ENCODE peak calls at places on chromosomes 2 and 18, in seven cellular contexts. J, W, Q, V, S, L and X are unnamed samples.

GRCh38 chr2:181047829-181048228 is 67.4 kb downstream of the UBE2E3 start:
- DNase-seq in J (no peak), W (no peak), Q (no peak), V (no peak), S (no peak), L (no peak), X (no peak)

GRCh38 chr2:14423145-14423906 is 209.2 kb upstream of the LRATD1 start:
- DNase-seq in J (no peak), W (peak), Q (no peak), V (no peak), S (no peak), L (no peak), X (no peak)

GRCh38 chr2:144607899-144608477 is 88.1 kb upstream of the ZEB2 start:
- DNase-seq in J (peak), W (peak), Q (peak), V (peak), S (peak), L (no peak), X (no peak)

GRCh38 chr2:38634684-38635083 is 31.2 kb upstream of the GALM start:
- DNase-seq in J (no peak), W (peak), Q (no peak), V (peak), S (peak), L (no peak), X (no peak)

GRCh38 chr2:7209776-7210555 is 292.8 kb downstream of the RNF144A start:
- DNase-seq in J (no peak), W (no peak), Q (no peak), V (no peak), S (no peak), L (no peak), X (no peak)

GRCh38 chr18:24027156-24027555 is 12.6 kb downstream of the TTC39C start:
- DNase-seq in J (peak), W (no peak), Q (peak), V (no peak), S (peak), L (no peak), X (no peak)

GRCh38 chr2:241891988-241892298 is 22.4 kb downstream of the RTP5 start:
- DNase-seq in J (no peak), W (no peak), Q (peak), V (no peak), S (no peak), L (no peak), X (no peak)

GRCh38 chr2:180676520-180676919 is 303.9 kb upstream of the UBE2E3 start:
- DNase-seq in J (no peak), W (no peak), Q (no peak), V (no peak), S (no peak), L (no peak), X (no peak)

GRCh38 chr2:49146412-49146811 is 7.9 kb downstream of the FSHR start:
- DNase-seq in J (no peak), W (no peak), Q (no peak), V (no peak), S (no peak), L (no peak), X (no peak)

GRCh38 chr2:62705859-62706720 is 577 bp downstream of the EHBP1 start:
- DNase-seq in J (peak), W (peak), Q (peak), V (peak), S (peak), L (peak), X (peak)

GRCh38 chr2:223050900-223051299 is 1.1 kb upstream of the KCNE4 start:
- DNase-seq in J (no peak), W (no peak), Q (no peak), V (no peak), S (no peak), L (no peak), X (no peak)

GRCh38 chr2:201831469-201831868 is 25.1 kb downstream of the CDK15 start:
- DNase-seq in J (no peak), W (no peak), Q (no peak), V (no peak), S (no peak), L (no peak), X (no peak)

GRCh38 chr2:79355569-79355968 is 157.3 kb upstream of the CTNNA2 start:
- DNase-seq in J (no peak), W (no peak), Q (no peak), V (no peak), S (no peak), L (no peak), X (no peak)

GRCh38 chr18:42801706-42802105 is 313.8 kb downstream of the RIT2 start:
- DNase-seq in J (no peak), W (no peak), Q (no peak), V (no peak), S (no peak), L (no peak), X (no peak)

GRCh38 chr2:144456680-144457079 is 63.2 kb downstream of the ZEB2 start:
- DNase-seq in J (peak), W (peak), Q (peak), V (no peak), S (peak), L (no peak), X (peak)

GRCh38 chr18:65791753-65792152 is 40.9 kb downstream of the CDH7 start:
- DNase-seq in J (no peak), W (no peak), Q (no peak), V (no peak), S (no peak), L (no peak), X (no peak)

GRCh38 chr2:223055836-223056235 is 3.8 kb downstream of the KCNE4 start:
- DNase-seq in J (no peak), W (no peak), Q (no peak), V (no peak), S (no peak), L (no peak), X (no peak)

GRCh38 chr2:145721681-145722080 is 1201.8 kb upstream of the ZEB2 start:
- DNase-seq in J (no peak), W (no peak), Q (no peak), V (no peak), S (no peak), L (no peak), X (no peak)

GRCh38 chr18:6629635-6630140 is 99.8 kb upstream of the ARHGAP28 start:
- DNase-seq in J (no peak), W (no peak), Q (no peak), V (no peak), S (no peak), L (no peak), X (no peak)

GRCh38 chr2:218892693-218893348 is 12.2 kb downstream of the WNT10A start:
- DNase-seq in J (peak), W (peak), Q (peak), V (peak), S (peak), L (peak), X (peak)

GRCh38 chr2:128313076-128313836 is 5.4 kb downstream of the HS6ST1 start:
- DNase-seq in J (no peak), W (peak), Q (peak), V (no peak), S (peak), L (no peak), X (no peak)

GRCh38 chr2:203814661-203815540 is 52.7 kb upstream of the CTLA4 start:
- DNase-seq in J (no peak), W (peak), Q (peak), V (peak), S (peak), L (no peak), X (peak)

GRCh38 chr18:33440011-33440383 is 524 bp downstream of the CCDC178 start:
- DNase-seq in J (peak), W (peak), Q (no peak), V (no peak), S (no peak), L (peak), X (peak)

GRCh38 chr18:40676676-40677075 is 1278.4 kb upstream of the PIK3C3 start:
- DNase-seq in J (no peak), W (no peak), Q (no peak), V (no peak), S (no peak), L (no peak), X (no peak)

GRCh38 chr2:7691961-7692656 is 774.9 kb downstream of the RNF144A start:
- DNase-seq in J (no peak), W (no peak), Q (no peak), V (no peak), S (no peak), L (no peak), X (no peak)

GRCh38 chr18:65567372-65567771 is 183.4 kb upstream of the CDH7 start:
- DNase-seq in J (no peak), W (no peak), Q (no peak), V (no peak), S (peak), L (no peak), X (no peak)

GRCh38 chr2:240817496-240818292 is 2.3 kb downstream of the KIF1A start:
- DNase-seq in J (no peak), W (no peak), Q (peak), V (no peak), S (no peak), L (peak), X (no peak)

GRCh38 chr2:50769416-50769815 is 262.5 kb downstream of the NRXN1 start:
- DNase-seq in J (no peak), W (no peak), Q (no peak), V (no peak), S (no peak), L (no peak), X (no peak)

GRCh38 chr2:145185696-145186095 is 665.8 kb upstream of the ZEB2 start:
- DNase-seq in J (no peak), W (no peak), Q (no peak), V (peak), S (no peak), L (no peak), X (no peak)

GRCh38 chr2:17373041-17373440 is 145.2 kb downstream of the RAD51AP2 start:
- DNase-seq in J (no peak), W (no peak), Q (no peak), V (no peak), S (no peak), L (no peak), X (no peak)

GRCh38 chr18:76476665-76477561 is 18.1 kb downstream of the ZNF516 start:
- DNase-seq in J (no peak), W (peak), Q (no peak), V (no peak), S (peak), L (peak), X (no peak)

GRCh38 chr2:181937473-181937872 is 45.9 kb downstream of the ITPRID2 start:
- DNase-seq in J (peak), W (no peak), Q (no peak), V (no peak), S (peak), L (no peak), X (no peak)

DNA sequence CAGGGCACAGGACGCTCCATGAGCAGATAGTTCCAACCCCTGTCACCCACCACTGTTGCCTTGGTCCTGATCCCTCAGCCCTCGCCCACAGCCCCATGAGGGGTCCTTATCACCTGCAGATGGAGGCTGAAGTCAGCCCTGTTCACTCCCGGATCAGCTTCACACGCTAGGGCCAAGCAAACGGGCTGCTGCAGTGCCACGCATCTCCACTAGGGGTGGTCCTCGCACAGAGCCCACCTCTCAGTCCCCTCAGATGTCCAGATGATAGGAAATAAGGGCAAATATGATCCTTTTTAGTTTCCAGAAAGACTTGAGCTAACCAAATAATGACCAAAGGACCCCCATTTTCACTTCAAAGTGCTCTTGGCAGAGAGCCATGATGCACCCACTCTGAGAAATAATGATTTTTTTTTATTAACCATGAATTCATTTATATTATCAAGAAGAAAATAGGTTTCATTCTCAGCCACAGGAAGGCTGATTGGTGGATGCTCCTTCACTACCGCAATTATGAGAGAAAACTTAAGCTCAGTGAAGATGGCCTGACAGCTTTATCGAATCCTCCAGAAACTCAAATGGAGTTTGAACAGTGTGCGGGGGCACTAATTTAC is 71.9 kb upstream of the KLHL29 start:
- DNase-seq in J (no peak), W (peak), Q (no peak), V (no peak), S (peak), L (no peak), X (peak)
- TF ChIP-seq CTCF in J (no peak), W (peak), Q (peak), V (peak), S (peak), L (no peak), X (peak)

DNA sequence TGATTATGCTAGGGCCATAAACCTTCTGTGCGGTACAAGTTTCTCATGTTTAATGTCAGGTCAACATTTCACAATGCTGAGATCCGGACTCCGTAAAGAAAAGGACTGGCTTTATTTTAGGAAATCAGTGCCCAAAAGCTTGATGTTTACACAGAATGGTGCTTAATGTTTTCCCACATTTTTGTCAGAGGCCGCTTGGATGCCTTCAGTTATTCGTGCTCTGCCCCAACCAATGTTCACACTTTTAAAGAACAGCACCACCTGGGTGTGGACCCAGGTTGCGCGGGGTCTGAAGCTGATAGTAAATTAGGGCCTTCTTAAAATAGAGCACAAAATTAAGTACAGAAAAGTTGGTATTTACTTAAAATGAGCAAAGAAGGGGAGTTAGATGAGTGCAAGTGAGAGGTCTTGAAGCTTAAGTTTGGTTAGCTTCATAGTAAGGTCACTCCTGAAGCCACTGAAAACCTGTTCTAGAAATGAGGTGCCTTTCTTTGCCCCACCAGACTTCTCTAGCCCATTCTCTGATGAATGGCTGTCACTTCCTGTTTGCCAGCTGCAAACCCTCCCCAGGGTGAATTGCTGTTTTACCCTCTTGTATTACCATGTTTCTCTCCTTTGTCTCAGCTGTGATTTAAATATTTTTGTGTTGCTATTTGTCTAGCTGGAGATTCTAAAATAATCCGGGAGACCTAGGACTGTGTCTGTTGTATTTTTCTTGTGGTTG is 20.5 kb downstream of the SLC3A1 start:
- DNase-seq in J (no peak), W (peak), Q (no peak), V (peak), S (peak), L (no peak), X (peak)
- TF ChIP-seq CTCF in J (no peak), W (peak), Q (no peak), V (peak), S (peak), L (no peak), X (no peak)

GRCh38 chr2:155309483-155309882 is 611.0 kb downstream of the KCNJ3 start:
- DNase-seq in J (no peak), W (peak), Q (no peak), V (no peak), S (no peak), L (no peak), X (no peak)

GRCh38 chr2:155310589-155310988 is 612.1 kb downstream of the KCNJ3 start:
- DNase-seq in J (no peak), W (peak), Q (no peak), V (peak), S (peak), L (no peak), X (no peak)

GRCh38 chr2:155308367-155309009 is 610.0 kb downstream of the KCNJ3 start:
- DNase-seq in J (no peak), W (peak), Q (no peak), V (no peak), S (no peak), L (no peak), X (no peak)
- TF ChIP-seq CTCF in J (no peak), W (no peak), Q (no peak), V (no peak), S (no peak), L (no peak), X (no peak)

GRCh38 chr2:60339286-60339685 is 214.2 kb downstream of the BCL11A start:
- DNase-seq in J (no peak), W (no peak), Q (no peak), V (no peak), S (no peak), L (no peak), X (no peak)

GRCh38 chr2:60334610-60335009 is 218.8 kb downstream of the BCL11A start:
- DNase-seq in J (no peak), W (no peak), Q (no peak), V (no peak), S (peak), L (no peak), X (no peak)

GRCh38 chr2:60337142-60337497 is 216.3 kb downstream of the BCL11A start:
- DNase-seq in J (no peak), W (peak), Q (no peak), V (no peak), S (peak), L (no peak), X (no peak)

GRCh38 chr2:60335533-60336237 is 217.8 kb downstream of the BCL11A start:
- DNase-seq in J (no peak), W (no peak), Q (no peak), V (no peak), S (peak), L (no peak), X (no peak)

GRCh38 chr2:60336442-60337141 is 216.9 kb downstream of the BCL11A start:
- DNase-seq in J (no peak), W (peak), Q (no peak), V (no peak), S (peak), L (no peak), X (no peak)
- TF ChIP-seq CTCF in J (no peak), W (peak), Q (no peak), V (peak), S (no peak), L (no peak), X (no peak)

DNA sequence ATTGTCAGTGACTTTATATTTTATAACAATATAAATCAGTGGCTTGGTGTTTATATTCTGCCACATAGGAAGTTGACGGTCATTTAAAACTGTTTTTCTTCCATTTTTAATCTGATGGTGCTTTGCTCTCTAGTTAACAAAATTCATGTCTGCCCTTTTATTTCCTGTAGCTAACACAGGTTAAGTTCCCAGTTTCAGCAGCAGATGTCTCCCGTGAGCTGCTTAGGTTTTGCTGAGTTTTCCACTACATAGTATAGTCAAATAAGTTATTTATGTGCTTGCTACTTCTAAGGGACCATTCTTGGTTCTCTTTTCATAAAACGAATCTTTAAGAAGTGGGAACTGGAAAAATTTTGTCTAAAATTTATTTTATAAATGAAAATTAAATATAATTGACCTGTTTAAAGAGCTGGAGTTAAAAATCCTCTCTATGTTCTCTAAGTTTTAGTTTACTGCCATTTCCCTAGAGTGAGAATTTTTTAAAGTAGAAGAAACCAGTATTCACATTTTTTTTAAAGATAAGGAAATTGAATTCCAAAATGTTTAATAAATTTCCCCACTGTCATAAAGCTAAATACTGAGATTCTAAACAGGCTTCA is 20.6 kb downstream of the HTR2B start:
- DNase-seq in J (peak), W (peak), Q (peak), V (peak), S (peak), L (no peak), X (peak)
- TF ChIP-seq CTCF in J (peak), W (peak), Q (peak), V (peak), S (peak), L (peak), X (peak)

GRCh38 chr2:31762085-31762484 is 181.3 kb upstream of the SRD5A2 start:
- DNase-seq in J (no peak), W (no peak), Q (no peak), V (no peak), S (no peak), L (no peak), X (no peak)
- TF ChIP-seq CTCF in J (no peak), W (no peak), Q (no peak), V (no peak), S (no peak), L (no peak), X (no peak)

DNA sequence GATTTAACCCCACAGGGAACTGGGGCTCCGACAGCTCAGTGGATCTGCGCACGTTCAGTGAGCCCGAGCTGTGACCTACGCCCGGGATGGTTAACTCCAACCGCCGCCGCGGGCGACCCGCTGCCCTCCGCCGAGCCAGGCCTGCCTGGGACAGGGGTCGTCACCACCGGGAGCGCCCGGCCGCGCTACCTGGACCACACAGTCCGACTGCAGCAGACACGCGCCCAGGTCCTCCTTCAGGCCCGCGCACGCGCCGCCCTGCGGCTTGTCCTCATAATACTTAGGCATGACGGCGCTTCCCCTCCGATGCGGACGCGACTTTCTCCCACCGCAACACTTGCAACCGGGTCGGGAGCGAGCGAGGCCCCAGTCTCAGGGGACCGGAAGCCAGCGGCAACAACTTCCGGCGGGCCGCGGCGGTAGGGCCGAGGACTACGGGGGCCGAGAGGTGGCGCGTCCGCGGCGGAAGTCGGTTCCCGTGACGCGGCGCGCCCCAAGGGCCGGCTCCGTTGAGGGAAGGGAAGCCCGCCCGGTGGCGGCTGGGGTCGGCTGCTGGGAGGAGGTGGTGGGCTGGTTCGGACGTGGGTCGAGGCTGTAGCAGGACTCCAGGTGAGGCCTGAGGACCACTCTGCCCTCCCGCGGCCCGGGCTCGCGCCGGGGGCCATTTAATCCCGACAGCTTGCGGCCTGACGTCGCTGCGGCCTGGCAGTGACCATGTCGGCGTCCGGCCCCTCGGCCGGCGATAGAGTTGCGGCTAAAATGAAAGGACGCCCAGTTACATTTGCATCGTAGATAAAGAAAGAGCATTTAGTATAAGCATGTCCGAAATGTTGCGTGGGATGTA is at the start of the genes COA5 and UNC50:
- DNase-seq in J (peak), W (peak), Q (peak), V (peak), S (peak), L (peak), X (peak)
- TF ChIP-seq CTCF in J (peak), W (no peak), Q (no peak), V (no peak), S (no peak), L (no peak), X (no peak)

GRCh38 chr2:26103752-26104151 is 69.1 kb upstream of the GAREM2 start:
- DNase-seq in J (no peak), W (no peak), Q (no peak), V (no peak), S (no peak), L (no peak), X (no peak)
- TF ChIP-seq CTCF in J (no peak), W (no peak), Q (no peak), V (no peak), S (no peak), L (no peak), X (no peak)